ENCODE peak calls at places on chromosome 4, in four cellular contexts. T is K562, I is A549, R is HepG2. U is an unnamed sample.

GRCh38 chr4:186887211-186887785 is 163.6 kb upstream of the FAT1 start:
- DNase-seq in I (no peak), T (peak), R (no peak), U (no peak)

GRCh38 chr4:17577660-17578481 is 873 bp downstream of the LAP3 start:
- DNase-seq in T (peak), I (no peak), R (no peak), U (peak)

GRCh38 chr4:126661194-126661593 is 971.6 kb upstream of the INTU start:
- DNase-seq in T (peak), R (no peak), I (no peak), U (peak)

GRCh38 chr4:40283413-40283812 is 51.7 kb upstream of the CHRNA9 start:
- DNase-seq in R (no peak), T (no peak), I (no peak), U (no peak)

GRCh38 chr4:182140547-182140946 is 102.7 kb upstream of the TENM3 start:
- DNase-seq in I (no peak), T (no peak), R (no peak), U (no peak)

GRCh38 chr4:53012738-53013137 is 150.6 kb downstream of the RASL11B start:
- DNase-seq in R (no peak), I (no peak), T (no peak), U (peak)

GRCh38 chr4:147009875-147010274 is 64.2 kb upstream of the TTC29 start:
- DNase-seq in R (no peak), T (no peak), I (no peak), U (no peak)

GRCh38 chr4:18322111-18322510 is 300.6 kb upstream of the LCORL start:
- DNase-seq in I (no peak), T (no peak), R (no peak), U (no peak)

GRCh38 chr4:157045507-157046127 is 30.3 kb upstream of the GLRB start:
- DNase-seq in T (peak), I (peak), R (peak), U (peak)

GRCh38 chr4:147842573-147842972 is 110.7 kb downstream of the ARHGAP10 start:
- DNase-seq in T (peak), I (no peak), R (no peak), U (peak)

GRCh38 chr4:76881375-76881774 is 16.6 kb downstream of the SOWAHB start:
- DNase-seq in I (no peak), T (no peak), R (no peak), U (no peak)

GRCh38 chr4:39256436-39256835 is 74.1 kb downstream of the WDR19 start:
- DNase-seq in R (no peak), I (no peak), T (no peak), U (no peak)

GRCh38 chr4:8729408-8730149 is 137.0 kb downstream of the CPZ start:
- DNase-seq in T (no peak), R (no peak), I (no peak), U (no peak)

GRCh38 chr4:105093975-105094374 is 52.7 kb upstream of the TET2 start:
- DNase-seq in I (no peak), R (no peak), T (no peak), U (peak)

GRCh38 chr4:105092768-105093167 is 53.9 kb upstream of the TET2 start:
- DNase-seq in R (no peak), I (no peak), T (no peak), U (peak)

GRCh38 chr4:105092356-105092755 is 54.3 kb upstream of the TET2 start:
- DNase-seq in R (no peak), I (no peak), T (no peak), U (peak)

GRCh38 chr4:105088110-105088879 is 58.4 kb upstream of the TET2 start:
- DNase-seq in T (no peak), I (peak), R (no peak), U (peak)
- TF ChIP-seq MAZ in T (no peak), I (no peak), R (no peak), U (no peak)

DNA sequence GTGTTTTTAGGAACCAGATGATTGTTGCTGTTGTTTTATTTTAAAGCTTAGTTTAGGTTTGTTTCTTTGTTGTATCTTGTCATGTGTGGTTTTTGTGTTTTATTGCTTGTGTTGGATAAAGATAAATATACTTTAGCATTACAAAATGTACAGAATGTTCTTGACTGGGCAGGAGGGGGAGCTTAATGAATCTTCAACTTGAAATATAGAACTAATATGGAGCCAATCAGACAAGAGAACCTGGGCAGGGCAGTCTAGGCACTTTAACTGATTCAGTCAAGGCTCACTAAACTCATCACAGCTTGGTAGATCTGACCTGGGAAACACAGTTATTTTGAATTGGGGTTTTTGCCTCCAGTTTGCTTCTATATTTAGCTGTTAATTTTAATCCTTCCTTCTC is 304.2 kb downstream of the ARHGAP24 start:
- DNase-seq in R (no peak), I (no peak), T (no peak), U (peak)
- TF ChIP-seq MAZ in R (no peak), I (no peak), T (no peak), U (no peak)

DNA sequence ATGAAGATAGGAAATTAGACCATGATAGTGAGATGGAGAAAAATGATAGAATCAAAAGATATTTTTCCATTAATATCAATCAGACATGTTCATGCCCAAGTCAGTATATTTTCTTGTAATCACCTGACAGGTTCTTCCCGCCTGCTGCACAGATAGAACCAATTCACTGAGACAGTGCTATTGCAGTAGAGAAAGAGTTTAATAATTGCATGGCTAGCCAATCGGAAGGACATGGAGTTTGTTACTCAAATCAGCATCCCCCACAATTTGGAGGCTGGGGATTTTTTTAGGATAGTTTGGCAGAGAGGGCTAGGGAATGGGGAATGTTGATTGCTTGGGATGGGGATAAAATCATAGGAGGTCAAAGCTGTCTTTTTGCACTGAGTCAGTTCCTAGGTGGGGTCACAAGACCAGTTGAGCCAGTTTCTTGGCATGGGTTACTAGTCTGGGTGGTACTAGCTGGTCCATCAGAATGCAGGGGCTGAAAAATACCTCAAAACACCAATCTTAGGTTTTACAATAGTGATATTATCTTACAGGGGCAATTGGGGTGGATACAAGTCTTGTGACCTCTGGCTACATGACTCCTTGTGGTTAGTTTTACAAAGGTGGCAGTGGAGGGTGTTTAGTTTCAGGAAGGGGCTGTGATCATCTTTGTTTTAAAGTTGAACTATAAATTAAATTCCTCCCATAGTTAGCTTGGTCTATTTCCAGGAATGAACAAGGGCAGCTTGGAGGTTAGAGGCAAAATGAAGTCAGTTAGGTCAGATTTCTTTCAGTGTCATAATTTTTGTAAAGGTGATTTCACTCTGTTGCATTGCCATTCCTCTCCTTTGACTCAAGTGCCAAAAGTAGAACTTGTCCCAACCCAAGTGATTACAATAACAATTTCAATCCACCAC is 100.3 kb upstream of the PDE5A start:
- DNase-seq in R (no peak), T (no peak), I (no peak), U (peak)
- TF ChIP-seq MAZ in R (no peak), T (no peak), I (no peak), U (no peak)

DNA sequence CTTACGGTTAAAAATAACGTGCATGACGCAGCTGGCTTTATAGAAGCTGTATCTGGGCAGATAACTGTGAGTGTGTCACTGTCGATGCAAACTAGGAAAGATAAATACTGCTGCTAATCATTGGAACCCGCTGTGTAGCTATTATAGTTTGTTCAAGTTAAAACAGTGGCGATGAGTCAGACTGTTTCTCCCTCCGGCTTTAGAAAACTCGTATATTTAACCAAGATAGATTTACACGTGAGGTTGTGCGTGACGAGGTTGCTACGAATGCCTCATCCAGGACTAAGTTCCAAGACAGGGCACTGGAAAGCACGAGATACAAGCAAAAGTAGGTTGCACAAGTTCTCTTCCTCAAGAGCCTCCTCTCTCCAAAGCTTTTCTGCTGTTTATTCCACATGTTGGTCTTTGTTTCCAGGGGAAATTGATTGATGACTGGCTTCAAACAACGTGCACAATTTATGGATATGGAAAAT is 270.7 kb downstream of the FBXW7 start:
- DNase-seq in T (peak), I (peak), R (peak), U (peak)
- TF ChIP-seq MAZ in T (no peak), I (no peak), R (no peak), U (no peak)

GRCh38 chr4:37687175-37687525 is 974 bp upstream of the RELL1 start:
- DNase-seq in R (no peak), T (peak), I (no peak), U (no peak)

GRCh38 chr4:37689353-37689752 is 3.2 kb upstream of the RELL1 start:
- DNase-seq in T (no peak), I (no peak), R (no peak), U (no peak)

GRCh38 chr4:37686373-37687174 is at the start of gene RELL1:
- DNase-seq in T (peak), I (peak), R (peak), U (peak)

GRCh38 chr4:37685726-37686372 is 327 bp downstream of the RELL1 start:
- DNase-seq in I (peak), R (no peak), T (peak), U (peak)

GRCh38 chr4:37687666-37688065 is 1.5 kb upstream of the RELL1 start:
- DNase-seq in I (no peak), T (no peak), R (no peak), U (no peak)
- TF ChIP-seq MAZ in I (no peak), T (no peak), R (no peak), U (no peak)

GRCh38 chr4:56698329-56698728 is 17.2 kb upstream of the HOPX start:
- DNase-seq in T (no peak), R (no peak), I (no peak), U (peak)
- TF ChIP-seq MAZ in T (no peak), R (no peak), I (no peak), U (no peak)